ENCODE peak calls at places on chromosomes 4 and X, in six cellular contexts. N is heart right ventricle; R is heart left ventricle; F is CD8-positive, alpha-beta T cell; X is colonic mucosa; U is right atrium auricular region. W is an unnamed sample.

GRCh38 chr4:118034061-118034785 is at the start of gene NDST3:
- DNase-seq in N (no peak), R (no peak), F (no peak), X (peak), U (no peak), W (peak)

GRCh38 chr4:99856166-99856565 is 38.1 kb downstream of the LAMTOR3 start:
- DNase-seq in N (no peak), R (no peak), F (no peak), X (no peak), U (no peak), W (no peak)

GRCh38 chr4:72205831-72206230 is 174.0 kb downstream of the NPFFR2 start:
- DNase-seq in N (no peak), R (no peak), F (no peak), X (no peak), U (no peak), W (no peak)

GRCh38 chr4:107818301-107818910 is 6.3 kb upstream of the SGMS2 start:
- DNase-seq in N (no peak), R (no peak), F (no peak), X (no peak), U (no peak), W (no peak)

GRCh38 chr4:84363256-84363655 is 135.8 kb downstream of the NKX6-1 start:
- DNase-seq in N (no peak), R (no peak), F (no peak), X (no peak), U (no peak), W (no peak)

GRCh38 chr4:55445921-55446577 is 50.3 kb downstream of the TMEM165 start:
- DNase-seq in N (no peak), R (no peak), F (no peak), X (no peak), U (no peak), W (no peak)

GRCh38 chrX:3393581-3394111 is 47.2 kb upstream of the MXRA5 start:
- DNase-seq in N (no peak), R (no peak), F (no peak), X (no peak), U (no peak), W (no peak)

GRCh38 chrX:129957241-129958099 is 25.0 kb upstream of the BCORL1 start:
- DNase-seq in N (peak), R (peak), F (no peak), X (peak), U (peak), W (no peak)

GRCh38 chrX:107851215-107851614 is 25.5 kb downstream of the MID2 start:
- DNase-seq in N (no peak), R (no peak), F (no peak), X (no peak), U (no peak), W (no peak)

GRCh38 chr4:68655764-68656444 is 14.5 kb downstream of the UGT2B15 start:
- DNase-seq in N (no peak), R (no peak), F (no peak), X (peak), U (no peak), W (no peak)

GRCh38 chr4:136036744-136037143 is 1495.5 kb downstream of the PCDH18 start:
- DNase-seq in N (no peak), R (no peak), F (no peak), X (no peak), U (no peak), W (no peak)

GRCh38 chr4:25075129-25075528 is 44.4 kb upstream of the LGI2 start:
- DNase-seq in N (no peak), R (no peak), F (no peak), X (no peak), U (no peak), W (no peak)

GRCh38 chr4:165379662-165380061 is 854 bp downstream of the CPE start:
- DNase-seq in N (peak), R (peak), F (no peak), X (no peak), U (no peak), W (no peak)

GRCh38 chr4:45036677-45037076 is 310.3 kb upstream of the GNPDA2 start:
- DNase-seq in N (no peak), R (no peak), F (no peak), X (no peak), U (no peak), W (no peak)

GRCh38 chr4:25842229-25842840 is 20.5 kb downstream of the SEL1L3 start:
- DNase-seq in N (no peak), R (no peak), F (peak), X (no peak), U (no peak), W (no peak)

GRCh38 chrX:40573763-40574162 is 7.0 kb upstream of the ATP6AP2 start:
- DNase-seq in N (no peak), R (no peak), F (no peak), X (no peak), U (no peak), W (no peak)

GRCh38 chr4:171846232-171846631 is 33.0 kb downstream of the GALNTL6 start:
- DNase-seq in N (peak), R (no peak), F (no peak), X (peak), U (no peak), W (peak)

GRCh38 chr4:119046263-119046662 is 89.4 kb upstream of the MYOZ2 start:
- DNase-seq in N (peak), R (peak), F (no peak), X (no peak), U (peak), W (no peak)

GRCh38 chr4:2835978-2836377 is 7.7 kb upstream of the ADD1 start:
- DNase-seq in N (no peak), R (no peak), F (no peak), X (no peak), U (no peak), W (no peak)

GRCh38 chrX:38326086-38326485 is 1.2 kb downstream of the RPGR start:
- DNase-seq in N (no peak), R (no peak), F (no peak), X (no peak), U (no peak), W (no peak)

GRCh38 chrX:131671714-131672113 is 127.8 kb downstream of the OR13H1 start:
- DNase-seq in N (no peak), R (no peak), F (no peak), X (no peak), U (no peak), W (peak)

GRCh38 chr4:168560184-168560834 is 63.5 kb downstream of the PALLD start:
- DNase-seq in N (no peak), R (no peak), F (no peak), X (peak), U (no peak), W (peak)

GRCh38 chr4:75699299-75699698 is 25.1 kb upstream of the USO1 start:
- DNase-seq in N (no peak), R (no peak), F (no peak), X (no peak), U (no peak), W (no peak)

GRCh38 chrX:150680974-150681373 is 12.2 kb upstream of the MTMR1 start:
- DNase-seq in N (no peak), R (no peak), F (no peak), X (no peak), U (no peak), W (no peak)

GRCh38 chr4:26803462-26803861 is 57.2 kb upstream of the STIM2 start:
- DNase-seq in N (no peak), R (no peak), F (no peak), X (no peak), U (no peak), W (no peak)

GRCh38 chrX:2967012-2967411 is 37.9 kb upstream of the ARSD start:
- DNase-seq in N (no peak), R (no peak), F (no peak), X (no peak), U (no peak), W (no peak)

GRCh38 chrX:75230296-75230695 is 43.6 kb upstream of the UPRT start:
- DNase-seq in N (no peak), R (no peak), F (no peak), X (no peak), U (no peak), W (no peak)

GRCh38 chr4:10371869-10372471 is 85.3 kb downstream of the ZNF518B start:
- DNase-seq in N (no peak), R (no peak), F (no peak), X (no peak), U (no peak), W (no peak)

GRCh38 chr4:1337376-1337831 is 9.6 kb upstream of the UVSSA start:
- DNase-seq in N (no peak), R (no peak), F (no peak), X (peak), U (no peak), W (no peak)

GRCh38 chr4:80423553-80424224 is 88.2 kb downstream of the CFAP299 start:
- DNase-seq in N (no peak), R (no peak), F (no peak), X (no peak), U (no peak), W (no peak)

GRCh38 chrX:31266172-31267076 is 194.6 kb upstream of the FTHL17 start:
- DNase-seq in N (peak), R (peak), F (no peak), X (peak), U (no peak), W (no peak)

GRCh38 chr4:183401473-183401872 is 43.0 kb upstream of the CDKN2AIP start:
- DNase-seq in N (no peak), R (no peak), F (no peak), X (no peak), U (no peak), W (no peak)

GRCh38 chrX:103151799-103152198 is 58.9 kb upstream of the NXF3 start:
- DNase-seq in N (no peak), R (no peak), F (no peak), X (no peak), U (no peak), W (no peak)

GRCh38 chr4:147288512-147288911 is 192.4 kb upstream of the EDNRA start:
- DNase-seq in N (no peak), R (no peak), F (no peak), X (no peak), U (no peak), W (no peak)
- H3K4me3 ChIP-seq in N (no peak), R (no peak), F (no peak), X (no peak), U (no peak), W (no peak)

DNA sequence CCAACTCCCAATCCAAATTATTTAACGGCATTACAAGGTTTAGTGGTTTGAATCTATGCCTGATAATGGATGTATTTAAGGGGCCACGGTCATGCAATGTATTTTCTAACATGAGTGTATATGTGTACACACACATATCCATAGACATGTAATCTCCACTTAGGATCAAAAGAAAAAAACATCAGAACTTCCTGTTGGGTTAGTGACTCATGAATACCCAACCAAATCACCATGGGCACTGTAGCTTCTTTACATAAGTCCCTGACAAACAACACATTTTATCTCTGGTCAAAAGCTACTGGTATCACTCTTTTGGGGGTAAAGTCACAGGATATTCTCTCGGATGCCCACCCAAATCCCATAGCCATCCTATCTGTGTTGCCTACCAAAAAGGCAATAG is 36.5 kb upstream of the TFDP3 start:
- DNase-seq in N (no peak), R (no peak), F (no peak), X (no peak), U (no peak), W (no peak)
- TF ChIP-seq CTCF in N (no peak), R (no peak), F (no peak), X (no peak), U (no peak), W (no peak)

GRCh38 chr4:4347585-4347984 is 39.3 kb upstream of the NSG1 start:
- DNase-seq in N (no peak), R (no peak), F (no peak), X (no peak), U (no peak), W (no peak)
- H3K4me3 ChIP-seq in N (no peak), R (no peak), F (no peak), X (no peak), U (no peak), W (no peak)

GRCh38 chr4:15868065-15868464 is 70.5 kb downstream of the FGFBP1 start:
- DNase-seq in N (no peak), R (no peak), F (no peak), X (no peak), U (no peak), W (no peak)
- TF ChIP-seq CTCF in N (no peak), R (no peak), F (no peak), X (no peak), U (no peak), W (no peak)

GRCh38 chr4:93529692-93530091 is 298.9 kb upstream of the ATOH1 start:
- DNase-seq in N (no peak), R (no peak), F (no peak), X (no peak), U (no peak), W (no peak)
- H3K4me3 ChIP-seq in N (no peak), R (no peak), F (no peak), X (no peak), U (no peak), W (no peak)

GRCh38 chr4:38989487-38989886 is 42.7 kb downstream of the TMEM156 start:
- DNase-seq in N (no peak), R (no peak), F (no peak), X (no peak), U (no peak), W (no peak)

GRCh38 chr4:38994135-38994534 is 38.1 kb downstream of the TMEM156 start:
- DNase-seq in N (no peak), R (no peak), F (no peak), X (no peak), U (no peak), W (no peak)

GRCh38 chr4:38990241-38990640 is 42.0 kb downstream of the TMEM156 start:
- DNase-seq in N (no peak), R (no peak), F (no peak), X (no peak), U (no peak), W (no peak)

DNA sequence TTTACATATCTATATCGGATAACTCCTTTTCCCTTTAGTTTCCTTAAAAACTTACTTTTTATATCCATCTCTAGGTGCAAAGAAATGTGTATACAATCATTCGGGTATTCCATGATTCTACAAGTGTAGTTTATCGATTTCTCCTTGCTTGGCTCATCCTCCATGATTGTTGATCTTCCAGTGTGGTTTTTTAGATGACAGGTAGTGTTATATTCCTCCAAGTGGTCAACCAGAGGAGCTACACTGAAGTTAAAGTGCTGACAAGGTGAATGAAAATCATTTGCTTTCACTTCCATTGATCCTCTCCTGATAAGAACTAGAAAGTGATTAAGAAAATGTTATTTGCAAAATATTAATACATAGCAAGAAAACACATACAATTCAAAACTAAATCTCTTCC is 38.5 kb downstream of the TMEM156 start:
- DNase-seq in N (no peak), R (no peak), F (no peak), X (no peak), U (no peak), W (no peak)
- TF ChIP-seq CTCF in N (no peak), R (no peak), F (no peak), X (no peak), U (no peak), W (peak)

DNA sequence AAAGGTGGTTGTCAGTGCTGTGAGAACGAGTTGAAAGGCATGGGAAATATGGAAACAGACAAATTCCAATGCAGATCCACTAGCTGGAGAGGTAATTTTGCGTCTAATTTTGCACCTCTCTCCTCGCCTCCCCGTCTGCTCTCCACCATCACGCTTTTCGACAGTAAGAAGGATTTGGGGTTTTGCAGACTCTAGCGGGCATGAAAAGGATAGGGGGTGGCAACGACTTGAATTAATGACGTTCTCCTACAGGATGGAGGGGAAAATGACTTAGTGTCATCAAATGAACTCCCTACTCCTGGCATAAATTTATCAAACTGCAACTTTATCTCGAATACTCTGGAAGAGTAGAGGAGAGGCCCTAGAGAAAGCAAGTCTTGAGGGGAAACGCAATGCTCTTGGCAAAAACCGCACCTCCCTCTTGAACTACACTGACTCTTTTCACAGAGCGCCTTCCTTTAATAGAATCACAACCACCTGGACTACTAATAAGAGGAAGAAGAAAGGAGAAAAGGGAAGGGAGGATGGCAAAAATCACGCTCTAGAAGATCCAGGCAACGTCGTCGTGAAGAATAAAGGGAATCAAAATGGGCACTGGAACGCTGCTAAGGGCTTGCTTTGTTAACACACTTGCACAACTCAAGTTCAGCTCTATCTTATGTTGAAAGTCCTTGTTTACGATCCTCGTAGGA is 876 bp upstream of the SLITRK2 start:
- DNase-seq in N (no peak), R (no peak), F (no peak), X (no peak), U (no peak), W (no peak)
- H3K4me3 ChIP-seq in N (no peak), R (no peak), F (no peak), X (no peak), U (no peak), W (no peak)

DNA sequence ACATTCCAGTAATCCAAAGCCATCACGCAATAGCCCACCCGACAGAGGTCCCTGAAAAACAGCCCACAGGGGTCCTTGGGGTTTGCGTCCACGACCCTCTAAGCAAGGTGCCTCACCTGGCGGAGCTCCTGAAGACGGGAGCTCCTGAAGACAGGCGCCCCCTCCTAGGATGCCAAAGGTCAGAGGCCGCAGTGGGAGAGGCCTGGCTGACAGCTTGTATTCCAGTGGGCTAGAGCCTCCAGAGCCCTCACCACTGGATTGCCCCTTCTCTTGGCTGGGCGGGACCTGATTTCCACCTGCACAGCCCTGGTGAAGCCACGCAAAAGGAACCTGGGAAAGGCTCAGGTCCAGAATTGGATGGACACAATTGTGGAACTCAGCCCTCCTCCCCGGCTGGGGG is 29.7 kb upstream of the WFS1 start:
- DNase-seq in N (no peak), R (no peak), F (no peak), X (no peak), U (no peak), W (no peak)
- TF ChIP-seq CTCF in N (no peak), R (no peak), F (no peak), X (no peak), U (no peak), W (no peak)

DNA sequence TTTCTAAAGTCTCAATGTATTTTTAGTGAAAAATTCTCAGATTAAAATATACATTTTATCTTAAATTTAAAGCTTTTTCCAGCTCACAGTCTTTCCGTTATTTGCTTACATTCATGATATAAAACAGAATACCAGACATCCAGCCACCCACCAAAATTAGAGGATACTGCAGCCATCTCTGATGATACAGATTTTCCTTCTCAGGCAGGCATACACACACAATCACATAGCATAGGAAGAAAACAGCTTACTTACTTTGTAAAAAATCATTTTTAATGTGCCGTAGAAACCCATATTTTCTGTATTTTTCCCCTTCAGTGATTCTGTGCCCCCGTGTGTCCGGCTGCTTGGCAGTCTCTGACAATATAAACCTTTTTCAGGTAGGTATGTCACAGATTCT is 183.7 kb downstream of the FBXW7 start:
- DNase-seq in N (no peak), R (no peak), F (no peak), X (no peak), U (no peak), W (no peak)
- H3K4me3 ChIP-seq in N (peak), R (peak), F (peak), X (no peak), U (peak), W (peak)

DNA sequence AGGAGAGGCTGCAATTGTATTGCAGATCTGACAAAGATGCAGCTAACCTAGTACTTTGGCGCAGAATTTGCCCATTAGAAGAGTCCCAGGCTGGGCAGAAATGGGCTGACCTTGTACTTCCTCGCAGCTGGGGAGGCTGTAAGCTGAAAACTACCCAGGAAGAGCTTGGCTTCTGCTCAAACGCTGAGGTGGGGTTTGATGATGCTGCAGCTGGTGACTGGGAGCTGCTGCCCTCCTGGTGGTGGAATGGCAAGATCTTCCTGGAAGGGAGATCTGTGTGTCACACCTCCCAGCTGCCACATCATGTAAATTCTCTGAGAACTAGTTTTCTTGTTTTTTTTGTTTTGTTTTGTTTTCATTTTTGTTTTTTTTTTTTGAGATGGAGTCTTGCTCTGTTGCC is 17.4 kb downstream of the CCNG2 start:
- DNase-seq in N (no peak), R (no peak), F (no peak), X (no peak), U (no peak), W (no peak)
- TF ChIP-seq CTCF in N (no peak), R (no peak), F (no peak), X (no peak), U (no peak), W (no peak)